ENCODE peak calls at places on chromosomes 13 and 19, in four cellular contexts. M, U, C and F are unnamed samples.
A peak's percentile ranks its signal among the peaks of the same experiment; 100 is the strongest.

GRCh38 chr19:4506449-4507149 is 11.7 kb downstream of the PLIN4 start:
- DNase-seq in M (no peak), U (no peak), C (peak; percentile 53), F (no peak)

GRCh38 chr13:93476175-93476574 is 249.6 kb downstream of the GPC6 start:
- DNase-seq in M (no peak), U (no peak), C (peak; percentile 65), F (no peak)

GRCh38 chr19:48780684-48781391 is 25.5 kb downstream of the FGF21 start:
- DNase-seq in M (no peak), U (no peak), C (peak; percentile 67), F (no peak)

GRCh38 chr13:80463673-80464352 is 122.9 kb upstream of the SPRY2 start:
- DNase-seq in M (no peak), U (no peak), C (peak; percentile 84), F (no peak)

GRCh38 chr19:29687244-29687896 is 22.1 kb downstream of the PLEKHF1 start:
- DNase-seq in M (no peak), U (no peak), C (peak; percentile 92), F (no peak)

GRCh38 chr19:2538096-2538757 is 62.3 kb downstream of the GADD45B start:
- DNase-seq in M (no peak), U (no peak), C (no peak), F (no peak)

GRCh38 chr19:29855087-29855486 is 43.3 kb downstream of the CCNE1 start:
- DNase-seq in M (no peak), U (no peak), C (no peak), F (no peak)

GRCh38 chr19:48608798-48609263 is 2.3 kb downstream of the SPACA4 start:
- DNase-seq in M (peak; percentile 33), U (peak; percentile 86), C (peak; percentile 49), F (peak; percentile 86)